ENCODE peak calls at places on chromosomes 12 and 14, in six cellular contexts. J, S, O, N, H and G are unnamed samples.

GRCh38 chr12:104906695-104907094 is 51.4 kb downstream of the SLC41A2 start:
- DNase-seq in N (no peak), J (no peak), H (no peak), S (no peak), O (no peak), G (no peak)

GRCh38 chr12:124097681-124098080 is 124.7 kb downstream of the ZNF664 start:
- DNase-seq in H (no peak), S (no peak), J (no peak), O (no peak), N (no peak), G (no peak)

GRCh38 chr12:61367281-61367785 is 892.9 kb upstream of the USP15 start:
- DNase-seq in N (no peak), O (no peak), H (no peak), S (peak), J (no peak), G (no peak)

GRCh38 chr14:96117101-96117897 is 78.1 kb downstream of the C14orf132 start:
- DNase-seq in O (no peak), N (no peak), J (no peak), H (no peak), S (no peak), G (no peak)

GRCh38 chr12:130830246-130830551 is 8.9 kb downstream of the STX2 start:
- DNase-seq in H (no peak), S (no peak), N (no peak), J (no peak), O (no peak), G (no peak)

GRCh38 chr14:60775296-60775695 is 40.7 kb downstream of the MNAT1 start:
- DNase-seq in S (peak), J (no peak), H (no peak), O (no peak), N (peak), G (peak)

GRCh38 chr12:84738481-84738972 is 174.1 kb downstream of the SLC6A15 start:
- DNase-seq in J (no peak), O (no peak), S (peak), N (peak), H (no peak), G (peak)

GRCh38 chr12:100427078-100427477 is 46.6 kb upstream of the NR1H4 start:
- DNase-seq in H (peak), N (peak), O (no peak), J (no peak), S (peak), G (peak)

GRCh38 chr14:23306412-23307145 is at the start of gene BCL2L2:
- DNase-seq in H (peak), J (peak), O (no peak), S (peak), N (peak), G (peak)

GRCh38 chr12:123141615-123142517 is 9.0 kb downstream of the PITPNM2 start:
- DNase-seq in H (peak), N (peak), J (peak), S (peak), O (no peak), G (peak)

GRCh38 chr12:91978143-91978542 is 167.5 kb downstream of the BTG1 start:
- DNase-seq in H (no peak), O (peak), S (no peak), N (no peak), J (no peak), G (no peak)

GRCh38 chr14:98725676-98726075 is 546.3 kb downstream of the BCL11B start:
- DNase-seq in S (no peak), J (no peak), N (no peak), O (no peak), H (no peak), G (no peak)

GRCh38 chr12:452667-453210 is 7.0 kb upstream of the B4GALNT3 start:
- DNase-seq in N (no peak), H (no peak), O (peak), S (no peak), J (peak), G (no peak)

GRCh38 chr12:4116251-4117111 is 157.1 kb upstream of the CCND2 start:
- DNase-seq in S (peak), N (peak), O (no peak), J (no peak), H (peak), G (peak)

GRCh38 chr14:56094063-56094462 is 24.1 kb upstream of the PELI2 start:
- DNase-seq in N (no peak), O (no peak), H (no peak), S (no peak), J (no peak), G (no peak)

GRCh38 chr12:66962316-66962715 is 283.4 kb upstream of the GRIP1 start:
- DNase-seq in J (no peak), N (no peak), H (no peak), O (no peak), S (no peak), G (no peak)